ENCODE peak calls at places on chromosomes 7 and 10, in nine cellular contexts. One of them, this sample, is unnamed.

GRCh38 chr7:27200761-27201230 is 905 bp upstream of the HOXA13 start:
- DNase-seq in omental fat pad: no peak
- DNase-seq in PC-9: no peak
- DNase-seq in endodermal cell: peak; percentile 60
- DNase-seq in fibroblast of the aortic adventitia: no peak
- DNase-seq in nephron progenitor cell: no peak
- DNase-seq in fibroblast of lung: no peak
- DNase-seq in tibial artery: no peak
- DNase-seq in kidney epithelial cell: no peak
- DNase-seq in this sample: no peak

GRCh38 chr10:97748116-97748515 is 11.2 kb downstream of the ZFYVE27 start:
- DNase-seq in omental fat pad: no peak
- DNase-seq in PC-9: no peak
- DNase-seq in endodermal cell: no peak
- DNase-seq in fibroblast of the aortic adventitia: no peak
- DNase-seq in nephron progenitor cell: no peak
- DNase-seq in fibroblast of lung: no peak
- DNase-seq in tibial artery: no peak
- DNase-seq in kidney epithelial cell: no peak
- DNase-seq in this sample: no peak

GRCh38 chr7:143172354-143172753 is 10.9 kb upstream of the TAS2R39 start:
- DNase-seq in omental fat pad: no peak
- DNase-seq in PC-9: peak; percentile 63
- DNase-seq in endodermal cell: no peak
- DNase-seq in fibroblast of the aortic adventitia: peak; percentile 36
- DNase-seq in nephron progenitor cell: no peak
- DNase-seq in fibroblast of lung: no peak
- DNase-seq in tibial artery: no peak
- DNase-seq in kidney epithelial cell: no peak
- DNase-seq in this sample: no peak

GRCh38 chr10:80486151-80486692 is 32.1 kb downstream of the TSPAN14 start:
- DNase-seq in omental fat pad: no peak
- DNase-seq in PC-9: no peak
- DNase-seq in endodermal cell: no peak
- DNase-seq in fibroblast of the aortic adventitia: no peak
- DNase-seq in nephron progenitor cell: no peak
- DNase-seq in fibroblast of lung: no peak
- DNase-seq in tibial artery: no peak
- DNase-seq in kidney epithelial cell: no peak
- DNase-seq in this sample: no peak

GRCh38 chr10:78782441-78782840 is 286.3 kb upstream of the ZMIZ1 start:
- DNase-seq in omental fat pad: peak; percentile 18
- DNase-seq in PC-9: no peak
- DNase-seq in endodermal cell: peak; percentile 26
- DNase-seq in fibroblast of the aortic adventitia: no peak
- DNase-seq in nephron progenitor cell: no peak
- DNase-seq in fibroblast of lung: no peak
- DNase-seq in tibial artery: no peak
- DNase-seq in kidney epithelial cell: no peak
- DNase-seq in this sample: no peak

GRCh38 chr7:30143748-30144251 is 9.0 kb downstream of the MTURN start:
- DNase-seq in omental fat pad: no peak
- DNase-seq in PC-9: peak; percentile 99
- DNase-seq in endodermal cell: no peak
- DNase-seq in fibroblast of the aortic adventitia: peak; percentile 60
- DNase-seq in nephron progenitor cell: no peak
- DNase-seq in fibroblast of lung: peak; percentile 59
- DNase-seq in tibial artery: no peak
- DNase-seq in kidney epithelial cell: peak; percentile 58
- DNase-seq in this sample: no peak

GRCh38 chr7:116227678-116228239 is 17.4 kb downstream of the TES start:
- DNase-seq in omental fat pad: no peak
- DNase-seq in PC-9: peak; percentile 49
- DNase-seq in endodermal cell: no peak
- DNase-seq in fibroblast of the aortic adventitia: peak; percentile 90
- DNase-seq in nephron progenitor cell: no peak
- DNase-seq in fibroblast of lung: peak; percentile 94
- DNase-seq in tibial artery: no peak
- DNase-seq in kidney epithelial cell: no peak
- DNase-seq in this sample: no peak

GRCh38 chr10:86264481-86265231 is 101.9 kb downstream of the GRID1 start:
- DNase-seq in omental fat pad: no peak
- DNase-seq in PC-9: no peak
- DNase-seq in endodermal cell: peak; percentile 51
- DNase-seq in fibroblast of the aortic adventitia: no peak
- DNase-seq in nephron progenitor cell: no peak
- DNase-seq in fibroblast of lung: no peak
- DNase-seq in tibial artery: peak; percentile 11
- DNase-seq in kidney epithelial cell: no peak
- DNase-seq in this sample: no peak

DNA sequence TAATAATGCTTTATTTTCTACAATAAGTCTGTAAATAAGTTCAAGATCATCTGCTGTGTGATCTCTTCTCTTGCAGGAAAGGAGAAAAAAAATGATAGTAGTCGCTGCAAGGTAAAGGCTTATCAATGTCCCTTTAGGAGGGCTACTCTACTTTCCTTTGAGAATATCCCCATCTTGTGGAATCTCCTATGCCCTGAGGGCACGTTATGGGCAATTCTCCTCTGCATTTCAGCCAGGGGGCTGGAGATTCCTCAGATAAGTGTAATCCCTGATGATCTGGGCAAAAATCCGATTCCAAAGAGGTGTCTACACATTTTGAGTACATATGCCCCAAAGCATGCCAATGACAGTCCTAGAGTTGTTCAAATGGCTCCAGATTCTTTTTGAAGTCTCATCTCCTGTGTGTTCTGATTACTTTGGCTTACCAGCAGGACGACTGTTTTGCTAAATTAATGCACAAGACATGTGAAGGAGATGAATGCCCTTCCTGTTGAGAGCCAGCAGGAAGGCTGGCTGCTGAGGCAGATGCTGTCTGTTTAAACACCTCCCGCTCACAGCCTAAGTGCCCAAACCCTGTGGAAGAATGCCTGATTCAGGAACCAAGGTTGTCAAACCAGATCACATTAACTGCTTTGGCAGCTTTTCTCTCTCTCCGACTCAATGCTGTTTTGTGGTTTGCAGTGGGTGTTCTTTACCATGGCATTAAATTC is 171.2 kb upstream of the COL1A2 start:
- DNase-seq in omental fat pad: no peak
- DNase-seq in PC-9: no peak
- DNase-seq in endodermal cell: peak; percentile 92
- DNase-seq in fibroblast of the aortic adventitia: peak; percentile 65
- DNase-seq in nephron progenitor cell: peak; percentile 13
- DNase-seq in fibroblast of lung: peak; percentile 69
- DNase-seq in tibial artery: no peak
- DNase-seq in kidney epithelial cell: peak; percentile 12
- DNase-seq in this sample: peak; percentile 34
- TF ChIP-seq CTCF in omental fat pad: no peak
- TF ChIP-seq CTCF in PC-9: no peak
- TF ChIP-seq CTCF in endodermal cell: peak; percentile 81
- TF ChIP-seq CTCF in fibroblast of the aortic adventitia: peak; percentile 61
- TF ChIP-seq CTCF in nephron progenitor cell: peak; percentile 42
- TF ChIP-seq CTCF in fibroblast of lung: peak; percentile 66
- TF ChIP-seq CTCF in tibial artery: peak; percentile 23
- TF ChIP-seq CTCF in kidney epithelial cell: peak; percentile 64
- TF ChIP-seq CTCF in this sample: no peak

DNA sequence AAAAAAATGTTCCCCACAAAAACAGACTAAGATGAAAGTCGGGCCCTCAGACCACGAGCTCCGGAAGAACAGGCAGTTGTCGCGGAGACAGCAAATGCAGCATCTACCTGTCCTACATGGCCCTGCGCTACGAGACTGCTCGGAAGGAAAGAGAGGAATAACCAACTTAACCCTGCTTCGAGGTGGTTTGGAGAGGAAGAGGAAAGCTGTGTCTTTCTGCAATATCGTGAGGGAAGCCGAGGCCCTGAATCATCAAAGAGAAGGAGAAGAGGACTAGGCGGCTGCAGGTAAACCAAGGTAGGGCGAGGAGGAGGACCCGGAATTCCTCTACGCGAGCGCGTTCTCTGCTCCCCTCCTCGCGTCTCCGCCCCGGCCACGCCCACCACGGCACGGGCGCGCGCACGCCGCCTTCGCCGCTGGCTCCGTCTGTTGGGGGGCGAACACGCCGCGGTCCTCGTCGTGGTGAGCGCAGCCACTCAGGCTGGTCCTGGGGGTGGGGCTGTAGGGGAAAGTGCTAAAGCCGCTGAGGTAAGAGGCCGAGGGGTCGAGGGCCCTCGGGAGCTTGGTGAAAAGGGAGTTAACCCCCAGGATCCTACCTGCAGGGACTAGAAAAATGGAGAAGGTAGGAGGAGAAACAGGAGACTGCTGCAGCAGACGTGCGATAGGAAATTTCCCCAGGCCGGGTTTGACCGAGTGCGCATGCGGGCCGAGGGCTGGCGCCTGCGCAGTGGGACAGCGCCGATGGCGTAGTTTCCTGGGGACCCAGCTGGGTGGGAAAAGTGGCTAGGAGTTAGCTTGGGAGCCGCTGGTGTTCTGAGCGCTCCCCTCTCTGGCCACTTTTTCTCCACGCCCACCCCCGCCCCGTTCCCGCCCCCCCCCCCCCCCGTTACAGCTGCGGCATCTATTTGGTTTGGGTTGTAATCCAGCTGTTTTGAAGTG is at the start of the genes ANAPC16 and ASCC1:
- DNase-seq in omental fat pad: peak; percentile 65
- DNase-seq in PC-9: peak; percentile 88
- DNase-seq in endodermal cell: peak; percentile 98
- DNase-seq in fibroblast of the aortic adventitia: peak; percentile 93
- DNase-seq in nephron progenitor cell: peak; percentile 94
- DNase-seq in fibroblast of lung: peak; percentile 85
- DNase-seq in tibial artery: peak; percentile 87
- DNase-seq in kidney epithelial cell: peak; percentile 55
- DNase-seq in this sample: peak; percentile 95
- TF ChIP-seq CTCF in omental fat pad: no peak
- TF ChIP-seq CTCF in PC-9: no peak
- TF ChIP-seq CTCF in endodermal cell: no peak
- TF ChIP-seq CTCF in fibroblast of the aortic adventitia: no peak
- TF ChIP-seq CTCF in nephron progenitor cell: no peak
- TF ChIP-seq CTCF in fibroblast of lung: no peak
- TF ChIP-seq CTCF in tibial artery: no peak
- TF ChIP-seq CTCF in kidney epithelial cell: no peak
- TF ChIP-seq CTCF in this sample: no peak

DNA sequence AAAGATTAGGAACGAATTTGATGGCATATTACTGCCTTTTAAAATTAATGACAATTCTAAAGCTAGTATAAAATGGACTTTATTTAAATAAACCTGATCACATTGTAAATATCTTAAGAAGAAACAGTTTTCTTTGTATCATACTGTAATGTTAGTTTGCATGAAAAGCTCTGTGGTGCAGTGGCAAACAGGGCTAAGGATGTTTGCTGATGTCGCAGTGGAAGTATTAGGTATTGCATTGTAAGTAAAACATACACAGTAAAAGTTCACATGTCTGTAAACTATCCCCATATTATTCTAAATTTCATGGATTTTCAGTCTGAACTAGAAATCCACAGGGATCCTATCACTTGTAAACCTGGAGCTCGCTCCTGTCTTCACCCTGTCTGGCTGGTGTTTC is 252.6 kb upstream of the ZNF32 start:
- DNase-seq in omental fat pad: no peak
- DNase-seq in PC-9: no peak
- DNase-seq in endodermal cell: no peak
- DNase-seq in fibroblast of the aortic adventitia: peak; percentile 23
- DNase-seq in nephron progenitor cell: no peak
- DNase-seq in fibroblast of lung: no peak
- DNase-seq in tibial artery: no peak
- DNase-seq in kidney epithelial cell: no peak
- DNase-seq in this sample: no peak
- TF ChIP-seq CTCF in omental fat pad: no peak
- TF ChIP-seq CTCF in PC-9: peak; percentile 27
- TF ChIP-seq CTCF in endodermal cell: peak; percentile 50
- TF ChIP-seq CTCF in fibroblast of the aortic adventitia: peak; percentile 36
- TF ChIP-seq CTCF in nephron progenitor cell: no peak
- TF ChIP-seq CTCF in fibroblast of lung: peak; percentile 37
- TF ChIP-seq CTCF in tibial artery: peak; percentile 6
- TF ChIP-seq CTCF in kidney epithelial cell: no peak
- TF ChIP-seq CTCF in this sample: no peak

GRCh38 chr7:23462846-23463245 is 7.4 kb downstream of the IGF2BP3 start:
- DNase-seq in omental fat pad: no peak
- DNase-seq in PC-9: peak; percentile 56
- DNase-seq in endodermal cell: no peak
- DNase-seq in fibroblast of the aortic adventitia: peak; percentile 75
- DNase-seq in nephron progenitor cell: no peak
- DNase-seq in fibroblast of lung: peak; percentile 64
- DNase-seq in tibial artery: no peak
- DNase-seq in kidney epithelial cell: no peak
- DNase-seq in this sample: peak; percentile 8
- TF ChIP-seq CTCF in omental fat pad: no peak
- TF ChIP-seq CTCF in PC-9: peak; percentile 42
- TF ChIP-seq CTCF in endodermal cell: peak; percentile 54
- TF ChIP-seq CTCF in fibroblast of the aortic adventitia: peak; percentile 46
- TF ChIP-seq CTCF in nephron progenitor cell: no peak
- TF ChIP-seq CTCF in fibroblast of lung: peak; percentile 46
- TF ChIP-seq CTCF in tibial artery: peak; percentile 8
- TF ChIP-seq CTCF in kidney epithelial cell: peak; percentile 29
- TF ChIP-seq CTCF in this sample: no peak

DNA sequence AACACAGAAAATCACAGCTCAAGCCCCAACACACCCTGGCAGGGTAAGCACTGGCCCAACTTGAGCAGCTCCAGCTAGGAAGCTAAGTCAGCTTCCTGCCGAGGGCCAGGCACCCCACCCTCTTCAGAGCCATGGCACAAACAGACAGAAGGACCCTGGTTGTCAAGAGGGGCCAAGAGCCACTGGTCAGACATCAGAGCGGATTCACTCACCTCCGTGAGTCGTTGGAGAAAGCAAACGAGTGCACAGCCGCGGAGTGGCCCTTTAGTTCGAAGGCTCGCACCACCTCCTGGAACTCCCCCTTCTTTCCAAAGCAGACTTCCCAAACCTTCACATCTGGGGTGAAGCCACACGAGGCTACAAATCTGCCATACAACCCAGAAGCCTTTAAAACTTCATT is 7.4 kb downstream of the TBL2 start:
- DNase-seq in omental fat pad: no peak
- DNase-seq in PC-9: no peak
- DNase-seq in endodermal cell: no peak
- DNase-seq in fibroblast of the aortic adventitia: no peak
- DNase-seq in nephron progenitor cell: no peak
- DNase-seq in fibroblast of lung: no peak
- DNase-seq in tibial artery: no peak
- DNase-seq in kidney epithelial cell: no peak
- DNase-seq in this sample: no peak
- TF ChIP-seq CTCF in omental fat pad: no peak
- TF ChIP-seq CTCF in PC-9: no peak
- TF ChIP-seq CTCF in endodermal cell: no peak
- TF ChIP-seq CTCF in fibroblast of the aortic adventitia: no peak
- TF ChIP-seq CTCF in nephron progenitor cell: no peak
- TF ChIP-seq CTCF in fibroblast of lung: no peak
- TF ChIP-seq CTCF in tibial artery: no peak
- TF ChIP-seq CTCF in kidney epithelial cell: no peak
- TF ChIP-seq CTCF in this sample: no peak

DNA sequence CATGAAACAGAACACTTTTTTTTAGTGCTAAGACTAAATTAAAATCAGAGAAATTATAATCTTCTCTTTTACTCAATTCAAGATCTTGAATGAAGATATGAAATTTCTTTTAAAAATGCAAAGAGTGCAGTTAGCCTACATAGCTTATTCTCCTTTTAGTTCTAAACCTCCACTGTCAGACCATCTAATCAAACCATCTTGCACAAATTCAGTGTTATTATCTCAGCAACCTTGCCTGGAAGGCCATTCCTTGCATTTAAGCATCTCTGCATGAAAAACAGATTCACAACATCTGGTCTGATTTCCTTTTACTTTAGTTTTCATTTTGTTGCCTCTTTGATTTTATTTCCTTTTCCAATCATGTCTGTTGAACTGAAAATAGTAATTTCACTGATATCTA is 527.2 kb upstream of the LRRTM3 start:
- DNase-seq in omental fat pad: no peak
- DNase-seq in PC-9: no peak
- DNase-seq in endodermal cell: no peak
- DNase-seq in fibroblast of the aortic adventitia: no peak
- DNase-seq in nephron progenitor cell: no peak
- DNase-seq in fibroblast of lung: no peak
- DNase-seq in tibial artery: no peak
- DNase-seq in kidney epithelial cell: no peak
- DNase-seq in this sample: no peak
- TF ChIP-seq CTCF in omental fat pad: no peak
- TF ChIP-seq CTCF in PC-9: no peak
- TF ChIP-seq CTCF in endodermal cell: no peak
- TF ChIP-seq CTCF in fibroblast of the aortic adventitia: no peak
- TF ChIP-seq CTCF in nephron progenitor cell: no peak
- TF ChIP-seq CTCF in fibroblast of lung: no peak
- TF ChIP-seq CTCF in tibial artery: no peak
- TF ChIP-seq CTCF in kidney epithelial cell: no peak
- TF ChIP-seq CTCF in this sample: no peak